ENCODE peak calls at places on chromosome 9, in six cellular contexts. C, J, U, F, X and L are unnamed samples.

GRCh38 chr9:123343428-123344272 is 12.3 kb upstream of the CRB2 start:
- DNase-seq in U (no peak), X (no peak), F (no peak), J (peak), C (no peak), L (no peak)

GRCh38 chr9:123940721-123941534 is 11.0 kb upstream of the DENND1A start:
- DNase-seq in C (no peak), J (no peak), X (no peak), F (peak), U (no peak), L (no peak)

GRCh38 chr9:76773051-76773450 is 8.8 kb downstream of the PCA3 start:
- DNase-seq in F (no peak), C (no peak), X (peak), U (no peak), J (no peak), L (no peak)

GRCh38 chr9:105369911-105370310 is 77.9 kb upstream of the FSD1L start:
- DNase-seq in X (no peak), U (no peak), F (no peak), J (no peak), C (no peak), L (no peak)

GRCh38 chr9:33320568-33321261 is 30.4 kb downstream of the NFX1 start:
- DNase-seq in C (no peak), U (no peak), J (no peak), F (no peak), X (peak), L (peak)

GRCh38 chr9:966936-967335 is 9.5 kb upstream of the DMRT3 start:
- DNase-seq in X (no peak), C (no peak), U (no peak), J (no peak), F (no peak), L (no peak)

GRCh38 chr9:127796225-127796813 is 6.4 kb upstream of the FPGS start:
- DNase-seq in U (no peak), J (no peak), C (no peak), F (peak), X (no peak), L (no peak)

GRCh38 chr9:21996858-21997257 is 2.3 kb downstream of the CDKN2B-AS1 start:
- DNase-seq in X (no peak), J (no peak), F (no peak), C (no peak), U (no peak), L (no peak)

GRCh38 chr9:70257991-70258691 is 637 bp upstream of the SMC5 start:
- DNase-seq in F (peak), U (no peak), C (peak), J (peak), X (no peak), L (no peak)

GRCh38 chr9:16266648-16267276 is 603.7 kb downstream of the BNC2 start:
- DNase-seq in U (peak), J (peak), F (no peak), C (peak), X (no peak), L (peak)

GRCh38 chr9:129752915-129753724 is at the start of gene PTGES:
- DNase-seq in C (peak), J (peak), F (no peak), X (peak), U (peak), L (peak)

GRCh38 chr9:126154182-126154827 is 172.3 kb upstream of the MVB12B start:
- DNase-seq in X (no peak), J (no peak), U (no peak), F (no peak), C (no peak), L (no peak)

GRCh38 chr9:136512651-136513066 is 29.8 kb upstream of the SEC16A start:
- DNase-seq in J (peak), C (peak), F (no peak), X (peak), U (no peak), L (peak)

GRCh38 chr9:133558191-133559126 is 24.0 kb downstream of the ADAMTSL2 start:
- DNase-seq in F (peak), X (peak), J (peak), U (no peak), C (no peak), L (no peak)

GRCh38 chr9:134768332-134769083 is 112.1 kb upstream of the FCN2 start:
- DNase-seq in C (no peak), X (no peak), F (no peak), J (no peak), U (no peak), L (no peak)

GRCh38 chr9:95023217-95024003 is 294.1 kb downstream of the FANCC start:
- DNase-seq in X (peak), J (no peak), C (no peak), U (no peak), F (peak), L (peak)

GRCh38 chr9:29214702-29215248 is 1641.5 kb upstream of the C9orf72 start:
- DNase-seq in U (peak), C (peak), X (no peak), J (no peak), F (no peak), L (no peak)

GRCh38 chr9:136985027-136985602 is 2.3 kb downstream of the LCNL1 start:
- DNase-seq in J (no peak), C (no peak), F (no peak), U (peak), X (no peak), L (no peak)

GRCh38 chr9:79617395-79617794 is 45.6 kb downstream of the TLE4 start:
- DNase-seq in X (no peak), U (no peak), C (no peak), F (no peak), J (no peak), L (no peak)

GRCh38 chr9:126456396-126456795 is 129.8 kb downstream of the MVB12B start:
- DNase-seq in F (no peak), X (no peak), U (no peak), J (no peak), C (no peak), L (no peak)

GRCh38 chr9:2622361-2623045 is 916 bp downstream of the VLDLR start:
- DNase-seq in C (peak), U (peak), F (no peak), X (peak), J (no peak), L (peak)

GRCh38 chr9:124834586-124834985 is 18.7 kb upstream of the WDR38 start:
- DNase-seq in F (no peak), C (no peak), U (no peak), X (no peak), J (peak), L (peak)

GRCh38 chr9:106632621-106633020 is 230.3 kb upstream of the ZNF462 start:
- DNase-seq in X (no peak), U (no peak), C (no peak), J (no peak), F (no peak), L (no peak)

GRCh38 chr9:125272697-125273096 is 11.1 kb downstream of the GAPVD1 start:
- DNase-seq in F (peak), C (no peak), X (no peak), U (no peak), J (no peak), L (no peak)

GRCh38 chr9:129319938-129320481 is 141.9 kb upstream of the IER5L start:
- DNase-seq in U (no peak), C (no peak), F (no peak), X (no peak), J (peak), L (no peak)

GRCh38 chr9:135216236-135216635 is 128.8 kb downstream of the OLFM1 start:
- DNase-seq in J (no peak), F (no peak), C (peak), X (no peak), U (no peak), L (no peak)

GRCh38 chr9:130364619-130365322 is 80.0 kb upstream of the ASS1 start:
- DNase-seq in U (no peak), J (no peak), X (no peak), C (no peak), F (no peak), L (no peak)

GRCh38 chr9:113154936-113155335 is 4.1 kb downstream of the SLC31A2 start:
- DNase-seq in C (no peak), X (no peak), U (no peak), J (no peak), F (no peak), L (no peak)

GRCh38 chr9:113154471-113154870 is 3.7 kb downstream of the SLC31A2 start:
- DNase-seq in C (no peak), J (no peak), X (no peak), U (no peak), F (no peak), L (no peak)

GRCh38 chr9:113158446-113158845 is 7.6 kb downstream of the SLC31A2 start:
- DNase-seq in U (no peak), J (no peak), X (no peak), C (no peak), F (no peak), L (no peak)

GRCh38 chr9:113156880-113157279 is 6.1 kb downstream of the SLC31A2 start:
- DNase-seq in C (no peak), J (no peak), X (no peak), F (no peak), U (no peak), L (no peak)

GRCh38 chr9:113155911-113156559 is 5.2 kb downstream of the SLC31A2 start:
- DNase-seq in X (no peak), F (no peak), U (no peak), C (no peak), J (no peak), L (no peak)
- TF ChIP-seq JUN in X (no peak), F (no peak), U (no peak), C (no peak), J (no peak), L (no peak)

DNA sequence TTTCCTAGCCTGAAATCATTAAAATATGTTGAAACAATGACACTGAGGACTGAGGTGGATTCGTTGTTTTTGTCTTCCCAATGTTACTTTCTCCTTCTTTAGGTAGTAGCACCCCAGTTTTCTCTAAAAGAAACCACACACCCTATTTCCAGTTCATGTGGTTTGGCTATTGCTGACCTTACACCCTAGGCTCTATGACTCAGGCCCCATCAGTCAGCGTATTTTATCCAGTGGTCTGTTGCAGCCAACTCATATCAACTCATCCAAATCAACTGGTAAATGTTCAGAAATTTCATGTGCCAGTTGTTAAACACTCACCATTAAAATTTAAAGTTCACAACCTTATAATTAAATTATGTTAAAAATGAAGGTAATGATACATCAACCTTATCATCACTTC is 44.6 kb upstream of the NFIB start:
- DNase-seq in X (no peak), U (no peak), C (no peak), J (peak), F (no peak), L (no peak)
- TF ChIP-seq JUN in X (no peak), U (no peak), C (no peak), J (peak), F (no peak), L (no peak)

GRCh38 chr9:38687389-38687842 is 32.5 kb downstream of the FAM240B start:
- DNase-seq in U (no peak), C (no peak), X (no peak), F (peak), J (peak), L (peak)
- TF ChIP-seq JUN in U (no peak), C (no peak), X (no peak), F (no peak), J (no peak), L (no peak)

DNA sequence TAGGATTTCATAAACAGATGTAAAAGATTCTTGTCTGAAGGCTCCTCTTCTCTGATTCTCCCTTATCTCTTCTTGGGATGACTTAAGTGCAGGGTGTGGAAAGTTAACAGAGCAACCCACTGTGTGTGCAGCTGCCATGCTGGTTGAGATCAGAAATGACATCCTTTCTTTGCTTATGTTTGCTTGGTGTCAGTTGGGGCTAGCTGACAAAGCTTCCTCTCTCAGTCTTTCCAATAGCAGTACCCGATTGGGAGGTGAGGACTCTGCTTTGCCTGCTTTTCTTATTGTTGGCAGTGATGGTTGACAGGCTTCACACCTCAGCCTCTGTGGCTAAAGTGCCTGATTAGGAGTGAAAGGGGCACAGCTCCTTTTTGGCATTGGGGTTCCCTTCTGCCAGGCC is 26.5 kb downstream of the OGN start:
- DNase-seq in J (no peak), F (no peak), X (no peak), U (no peak), C (no peak), L (no peak)
- TF ChIP-seq JUN in J (no peak), F (no peak), X (no peak), U (no peak), C (no peak), L (no peak)

GRCh38 chr9:91732187-91733005 is 217.6 kb downstream of the ROR2 start:
- DNase-seq in F (no peak), U (no peak), X (no peak), J (no peak), C (no peak), L (no peak)
- TF ChIP-seq JUN in F (no peak), U (no peak), X (no peak), J (no peak), C (no peak), L (no peak)

GRCh38 chr9:84300271-84300670 is 40.3 kb downstream of the SLC28A3 start:
- DNase-seq in U (no peak), C (no peak), J (no peak), X (no peak), F (no peak), L (no peak)

GRCh38 chr9:84294551-84294950 is 46.0 kb downstream of the SLC28A3 start:
- DNase-seq in F (no peak), J (no peak), X (no peak), U (no peak), C (peak), L (peak)

GRCh38 chr9:84293001-84293798 is 47.4 kb downstream of the SLC28A3 start:
- DNase-seq in U (no peak), X (no peak), F (no peak), C (no peak), J (no peak), L (no peak)

GRCh38 chr9:84296146-84296843 is 44.3 kb downstream of the SLC28A3 start:
- DNase-seq in C (no peak), U (no peak), J (no peak), F (no peak), X (no peak), L (peak)

GRCh38 chr9:84297162-84297821 is 43.3 kb downstream of the SLC28A3 start:
- DNase-seq in C (no peak), U (no peak), F (no peak), J (no peak), X (no peak), L (no peak)
- TF ChIP-seq JUN in C (no peak), U (no peak), F (no peak), J (no peak), X (no peak), L (no peak)

DNA sequence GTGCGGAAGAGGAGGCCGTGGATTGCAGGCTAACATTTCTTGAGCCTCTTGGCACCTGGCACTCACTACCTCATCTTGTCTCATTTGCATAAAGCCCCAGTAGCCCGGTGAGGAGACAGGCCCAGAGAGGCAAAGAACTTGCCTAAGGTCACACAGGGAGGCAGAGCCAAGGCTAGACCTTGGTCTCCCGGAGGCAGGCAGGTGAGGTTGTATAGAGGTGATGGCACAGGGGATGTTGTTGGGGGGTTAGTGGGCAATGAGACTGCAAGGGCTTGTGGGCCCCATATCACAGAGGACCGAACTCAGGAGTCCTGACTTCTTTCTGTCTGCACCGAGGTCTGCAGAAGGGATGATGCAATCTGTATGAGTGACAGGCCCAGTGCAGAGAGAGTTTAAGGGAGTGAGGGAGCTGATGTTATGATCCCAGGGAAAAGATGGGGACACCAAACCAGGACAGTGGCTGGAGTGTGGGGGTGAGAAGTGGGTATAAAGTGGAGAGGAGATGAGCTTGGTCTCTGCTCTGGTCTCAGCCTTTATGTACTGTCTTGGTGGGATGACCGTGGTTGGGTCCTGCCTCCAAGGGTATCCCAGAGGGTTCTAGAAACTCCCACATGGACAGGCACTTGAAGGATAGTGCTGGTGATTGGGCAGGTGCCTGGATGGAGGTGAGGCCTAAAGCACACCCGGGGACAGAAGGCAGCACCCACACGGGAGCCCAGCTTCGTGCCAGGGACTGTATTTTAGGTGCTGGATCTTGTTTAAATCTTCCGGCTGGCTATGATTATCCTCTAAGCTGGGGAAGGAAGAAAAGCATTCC is 21.8 kb downstream of the GSN start:
- DNase-seq in J (no peak), U (no peak), C (no peak), F (no peak), X (no peak), L (no peak)
- TF ChIP-seq JUN in J (no peak), U (no peak), C (no peak), F (no peak), X (no peak), L (no peak)

GRCh38 chr9:101166717-101167116 is 138.2 kb downstream of the PLPPR1 start:
- DNase-seq in C (no peak), F (no peak), U (no peak), J (no peak), X (no peak), L (no peak)

GRCh38 chr9:101176384-101176783 is 147.9 kb downstream of the PLPPR1 start:
- DNase-seq in C (peak), F (peak), U (peak), J (no peak), X (no peak), L (peak)

GRCh38 chr9:101173907-101174306 is 145.4 kb downstream of the PLPPR1 start:
- DNase-seq in X (no peak), C (no peak), J (no peak), F (no peak), U (no peak), L (no peak)

GRCh38 chr9:101172671-101173070 is 144.1 kb downstream of the PLPPR1 start:
- DNase-seq in J (no peak), U (no peak), C (no peak), X (no peak), F (no peak), L (no peak)
- TF ChIP-seq JUN in J (no peak), U (no peak), C (no peak), X (no peak), F (no peak), L (no peak)